ENCODE peak calls at places on chromosomes 11 and 22, in eight cellular contexts. X, P, C, B, L, O, F and E are unnamed samples.

GRCh38 chr22:32700186-32700882 is 101.2 kb upstream of the TIMP3 start:
- DNase-seq in B (no peak), P (no peak), L (no peak), O (no peak), C (no peak), F (no peak), X (no peak), E (no peak)

GRCh38 chr11:69797156-69797555 is 22.0 kb upstream of the FGF4 start:
- DNase-seq in L (no peak), F (no peak), X (no peak), O (no peak), B (no peak), C (peak; percentile 26), P (no peak), E (peak; percentile 31)

GRCh38 chr11:133162228-133162627 is 370.1 kb downstream of the OPCML start:
- DNase-seq in F (no peak), C (no peak), B (no peak), L (peak; percentile 40), X (no peak), P (no peak), O (no peak), E (no peak)

GRCh38 chr11:69511358-69512015 is 30.0 kb downstream of the LINC01488 start:
- DNase-seq in P (peak; percentile 29), B (peak; percentile 57), F (no peak), O (no peak), C (no peak), X (peak; percentile 26), L (no peak), E (no peak)

GRCh38 chr11:60916669-60917206 is 2.8 kb downstream of the TMEM109 start:
- DNase-seq in F (no peak), L (no peak), X (no peak), B (peak; percentile 32), O (no peak), P (no peak), C (no peak), E (no peak)

GRCh38 chr11:68911731-68912130 is 8.0 kb downstream of the IGHMBP2 start:
- DNase-seq in P (no peak), L (no peak), F (no peak), B (peak; percentile 22), O (no peak), C (no peak), X (no peak), E (no peak)

GRCh38 chr22:19638282-19639015 is 75.9 kb upstream of the SEPTIN5 start:
- DNase-seq in O (no peak), P (no peak), B (no peak), C (no peak), F (no peak), L (no peak), X (no peak), E (no peak)

GRCh38 chr22:22666307-22667091 is 22.1 kb downstream of the GGTLC2 start:
- DNase-seq in B (no peak), F (no peak), X (no peak), L (peak; percentile 37), C (peak; percentile 84), P (no peak), O (no peak), E (no peak)

GRCh38 chr11:116882386-116882785 is 45.0 kb upstream of the APOA1 start:
- DNase-seq in C (no peak), B (no peak), L (no peak), X (no peak), F (peak; percentile 61), P (no peak), O (no peak), E (no peak)

GRCh38 chr11:61914471-61915171 is 2.7 kb downstream of the RAB3IL1 start:
- DNase-seq in X (no peak), L (no peak), B (peak; percentile 42), O (no peak), C (no peak), F (no peak), P (no peak), E (no peak)

GRCh38 chr22:25281675-25282345 is 62.4 kb downstream of the CRYBB2 start:
- DNase-seq in B (no peak), L (no peak), P (no peak), C (no peak), O (no peak), X (no peak), F (no peak), E (no peak)

GRCh38 chr22:19429950-19430889 is 1.3 kb downstream of the HIRA start:
- DNase-seq in P (no peak), L (peak; percentile 36), O (no peak), F (no peak), B (no peak), X (peak; percentile 68), C (no peak), E (no peak)

GRCh38 chr11:62925745-62926668 is 4.8 kb upstream of the CHRM1 start:
- DNase-seq in F (no peak), C (no peak), P (peak; percentile 61), X (peak; percentile 62), L (no peak), O (no peak), B (no peak), E (no peak)

GRCh38 chr11:17014321-17014773 is at the start of gene PLEKHA7:
- DNase-seq in O (no peak), X (peak; percentile 71), F (no peak), C (peak; percentile 45), P (peak; percentile 68), L (peak; percentile 62), B (peak; percentile 47), E (no peak)

GRCh38 chr11:77502501-77502900 is 28.6 kb upstream of the PAK1 start:
- DNase-seq in B (no peak), O (no peak), F (no peak), C (no peak), P (no peak), X (no peak), L (no peak), E (no peak)

GRCh38 chr22:48784701-48785503 is 1042.8 kb downstream of the BRD1 start:
- DNase-seq in B (peak; percentile 51), X (no peak), L (no peak), C (no peak), F (no peak), O (no peak), P (no peak), E (no peak)

GRCh38 chr22:16970446-16970845 is 37.6 kb downstream of the GAB4 start:
- DNase-seq in C (no peak), L (no peak), O (no peak), F (no peak), P (no peak), B (no peak), X (no peak), E (no peak)

GRCh38 chr11:29534831-29535230 is 482.0 kb downstream of the KCNA4 start:
- DNase-seq in P (no peak), X (no peak), L (no peak), C (no peak), B (no peak), O (no peak), F (no peak), E (no peak)

GRCh38 chr11:128868851-128869671 is 2.0 kb upstream of the KCNJ1 start:
- DNase-seq in X (no peak), P (no peak), B (no peak), O (no peak), F (no peak), L (no peak), C (no peak), E (no peak)

GRCh38 chr11:23103403-23103802 is 243.1 kb upstream of the CCDC179 start:
- DNase-seq in P (no peak), B (no peak), C (no peak), F (no peak), O (no peak), L (no peak), X (no peak), E (no peak)

GRCh38 chr11:71381781-71382505 is 66.2 kb downstream of the DHCR7 start:
- DNase-seq in O (no peak), X (no peak), F (no peak), C (no peak), L (no peak), P (no peak), B (no peak), E (no peak)

GRCh38 chr11:64713031-64713780 is 9.8 kb downstream of the NRXN2 start:
- DNase-seq in C (peak; percentile 72), X (peak; percentile 72), L (peak; percentile 50), B (no peak), O (no peak), F (no peak), P (no peak), E (no peak)

GRCh38 chr11:130314184-130314748 is 451 bp downstream of the ZBTB44 start:
- DNase-seq in X (peak; percentile 88), L (peak; percentile 83), C (peak; percentile 60), B (peak; percentile 75), O (peak; percentile 51), F (no peak), P (peak; percentile 95), E (no peak)

GRCh38 chr11:13635804-13636203 is 32.7 kb upstream of the FAR1 start:
- DNase-seq in O (no peak), L (no peak), X (no peak), F (no peak), B (no peak), C (no peak), P (no peak), E (no peak)

GRCh38 chr22:37663521-37664140 is 5.1 kb downstream of the PDXP start:
- DNase-seq in B (peak; percentile 83), C (no peak), O (no peak), P (no peak), F (no peak), X (no peak), L (no peak), E (no peak)
- H3K27ac ChIP-seq in B (peak overlapping the region; percentile 52), C (no peak overlapping the region), O (no peak overlapping the region), P (peak overlapping the region; percentile 35), F (peak overlapping the region; percentile 21), X (no peak overlapping the region), L (no peak overlapping the region), E (no peak overlapping the region)

GRCh38 chr11:57336111-57336666 is 497 bp upstream of the SSRP1 start:
- DNase-seq in C (no peak), F (no peak), L (peak; percentile 5), B (no peak), P (peak; percentile 72), X (no peak), O (no peak), E (no peak)
- H3K27ac ChIP-seq in C (peak overlapping the region; percentile 94), F (no peak overlapping the region), L (peak overlapping the region; percentile 65), B (peak overlapping the region; percentile 95), P (peak overlapping the region; percentile 93), X (peak overlapping the region; percentile 90), O (peak overlapping the region; percentile 75), E (peak overlapping the region; percentile 61)

GRCh38 chr11:115504279-115505158 is at the start of gene CADM1:
- DNase-seq in L (peak; percentile 96), B (peak; percentile 97), C (peak; percentile 97), O (peak; percentile 96), P (peak; percentile 92), X (peak; percentile 98), F (peak; percentile 87), E (peak; percentile 83)
- H3K27ac ChIP-seq in L (peak within 1 kb of the TSS; percentile 82), B (peak within 1 kb of the TSS; percentile 85), C (peak within 1 kb of the TSS; percentile 78), O (peak within 1 kb of the TSS; percentile 97), P (peak within 1 kb of the TSS; percentile 69), X (peak within 1 kb of the TSS; percentile 73), F (peak within 1 kb of the TSS; percentile 31), E (no peak within 1 kb of the TSS)

DNA sequence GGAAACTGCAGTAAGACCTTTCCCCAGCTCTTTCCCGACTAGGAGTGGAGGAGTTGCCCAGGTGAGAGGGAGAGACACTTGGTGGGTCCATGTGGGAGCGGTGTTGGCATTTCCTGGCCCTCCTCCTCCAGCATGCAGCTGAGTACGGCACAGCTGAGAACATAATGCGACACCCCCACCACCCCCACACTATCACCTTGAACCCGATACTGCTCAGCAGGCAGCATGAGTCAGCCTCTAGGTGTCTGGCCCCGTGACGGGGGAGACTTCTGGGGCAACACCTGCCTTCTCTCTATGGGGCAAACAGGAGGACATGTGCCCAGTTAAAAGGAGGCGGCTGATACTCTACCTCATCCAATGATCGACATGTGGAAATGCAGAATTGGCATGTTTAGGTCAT is 64.5 kb downstream of the PKNOX2 start:
- DNase-seq in X (no peak), P (no peak), B (no peak), L (no peak), F (no peak), C (no peak), O (no peak), E (no peak)
- H3K27ac ChIP-seq in X (no peak overlapping the region), P (no peak overlapping the region), B (no peak overlapping the region), L (no peak overlapping the region), F (no peak overlapping the region), C (no peak overlapping the region), O (no peak overlapping the region), E (no peak overlapping the region)